ENCODE peak calls at places on chromosomes 6 and 20, in four cellular contexts. L, T, N and W are unnamed samples.

GRCh38 chr6:82980086-82980485 is 85.6 kb downstream of the UBE3D start:
- DNase-seq in L (no peak), T (no peak), N (no peak), W (no peak)

GRCh38 chr20:21623074-21623780 is 82.2 kb upstream of the PAX1 start:
- DNase-seq in L (no peak), T (no peak), N (no peak), W (no peak)

GRCh38 chr20:51327251-51327841 is 215.2 kb downstream of the NFATC2 start:
- DNase-seq in L (no peak), T (no peak), N (no peak), W (no peak)

GRCh38 chr6:10395946-10396577 is 18.8 kb downstream of the TFAP2A start:
- DNase-seq in L (no peak), T (no peak), N (no peak), W (no peak)

GRCh38 chr6:45388328-45388727 is 10.6 kb upstream of the SUPT3H start:
- DNase-seq in L (no peak), T (no peak), N (no peak), W (no peak)

GRCh38 chr6:53192590-53193232 is 44.1 kb upstream of the GCM1 start:
- DNase-seq in L (no peak), T (no peak), N (no peak), W (peak)

GRCh38 chr20:62809530-62810428 is 5.1 kb downstream of the OGFR start:
- DNase-seq in L (no peak), T (no peak), N (no peak), W (no peak)

GRCh38 chr6:11207199-11207968 is 25.1 kb downstream of the NEDD9 start:
- DNase-seq in L (peak), T (no peak), N (peak), W (peak)

GRCh38 chr6:87155920-87156600 is 695 bp downstream of the ZNF292 start:
- DNase-seq in L (no peak), T (no peak), N (peak), W (peak)

GRCh38 chr20:61303675-61304074 is 51.6 kb downstream of the CDH4 start:
- DNase-seq in L (no peak), T (no peak), N (no peak), W (no peak)

GRCh38 chr20:48808382-48809034 is 19.3 kb downstream of the PREX1 start:
- DNase-seq in L (no peak), T (no peak), N (no peak), W (no peak)

GRCh38 chr20:64116541-64117423 is 9.4 kb upstream of the NPBWR2 start:
- DNase-seq in L (no peak), T (no peak), N (no peak), W (no peak)

GRCh38 chr20:64258071-64258823 is 2.7 kb downstream of the PCMTD2 start:
- DNase-seq in L (no peak), T (no peak), N (no peak), W (no peak)

GRCh38 chr6:130434174-130434873 is 68.5 kb downstream of the TMEM200A start:
- DNase-seq in L (peak), T (no peak), N (no peak), W (no peak)

GRCh38 chr6:116575227-116575626 is 3.9 kb downstream of the RWDD1 start:
- DNase-seq in L (no peak), T (no peak), N (no peak), W (no peak)

GRCh38 chr6:148427333-148427732 is 84.7 kb downstream of the SASH1 start:
- DNase-seq in L (no peak), T (no peak), N (no peak), W (no peak)

GRCh38 chr6:121549741-121550140 is 114.3 kb downstream of the GJA1 start:
- DNase-seq in L (no peak), T (no peak), N (no peak), W (peak)

GRCh38 chr6:169991031-169991390 is 239.6 kb downstream of the ERMARD start:
- DNase-seq in L (no peak), T (no peak), N (no peak), W (no peak)

GRCh38 chr6:106082735-106083398 is 3.3 kb upstream of the PRDM1 start:
- DNase-seq in L (no peak), T (no peak), N (no peak), W (no peak)

GRCh38 chr20:53901064-53901463 is 169.3 kb downstream of the BCAS1 start:
- DNase-seq in L (no peak), T (no peak), N (no peak), W (no peak)
- TF ChIP-seq JUND in L (no peak), T (no peak), N (no peak), W (no peak)

DNA sequence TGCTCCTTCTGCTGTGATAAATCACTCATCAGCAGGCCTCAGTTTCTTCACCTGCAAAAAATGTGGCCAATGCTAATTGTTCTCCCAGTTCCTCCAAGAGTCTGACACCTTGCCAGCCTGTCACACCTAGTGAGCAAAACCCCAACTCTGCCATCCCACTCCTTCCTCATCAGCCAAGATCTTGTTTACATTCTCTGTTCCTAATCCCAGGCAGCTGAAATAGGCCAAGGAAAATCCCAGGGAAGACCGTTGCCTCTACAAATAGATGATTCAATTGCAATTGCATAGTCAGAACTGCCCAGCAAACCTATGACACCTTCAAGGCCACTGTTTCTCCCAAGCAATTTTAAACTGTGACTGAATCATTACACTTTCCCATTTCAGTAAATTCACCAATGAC is 78.7 kb downstream of the GMDS start:
- DNase-seq in L (no peak), T (no peak), N (no peak), W (peak)
- TF ChIP-seq JUND in L (no peak), T (no peak), N (no peak), W (no peak)

GRCh38 chr20:25696384-25697131 is at the start of gene ZNF337:
- DNase-seq in L (peak), T (peak), N (peak), W (peak)

GRCh38 chr20:25697132-25697446 is 436 bp upstream of the ZNF337 start:
- DNase-seq in L (no peak), T (no peak), N (no peak), W (no peak)

GRCh38 chr20:25692499-25692898 is 4.2 kb downstream of the ZNF337 start:
- DNase-seq in L (no peak), T (no peak), N (no peak), W (no peak)

GRCh38 chr20:25699914-25700313 is 3.3 kb upstream of the ZNF337 start:
- DNase-seq in L (no peak), T (no peak), N (no peak), W (no peak)

DNA sequence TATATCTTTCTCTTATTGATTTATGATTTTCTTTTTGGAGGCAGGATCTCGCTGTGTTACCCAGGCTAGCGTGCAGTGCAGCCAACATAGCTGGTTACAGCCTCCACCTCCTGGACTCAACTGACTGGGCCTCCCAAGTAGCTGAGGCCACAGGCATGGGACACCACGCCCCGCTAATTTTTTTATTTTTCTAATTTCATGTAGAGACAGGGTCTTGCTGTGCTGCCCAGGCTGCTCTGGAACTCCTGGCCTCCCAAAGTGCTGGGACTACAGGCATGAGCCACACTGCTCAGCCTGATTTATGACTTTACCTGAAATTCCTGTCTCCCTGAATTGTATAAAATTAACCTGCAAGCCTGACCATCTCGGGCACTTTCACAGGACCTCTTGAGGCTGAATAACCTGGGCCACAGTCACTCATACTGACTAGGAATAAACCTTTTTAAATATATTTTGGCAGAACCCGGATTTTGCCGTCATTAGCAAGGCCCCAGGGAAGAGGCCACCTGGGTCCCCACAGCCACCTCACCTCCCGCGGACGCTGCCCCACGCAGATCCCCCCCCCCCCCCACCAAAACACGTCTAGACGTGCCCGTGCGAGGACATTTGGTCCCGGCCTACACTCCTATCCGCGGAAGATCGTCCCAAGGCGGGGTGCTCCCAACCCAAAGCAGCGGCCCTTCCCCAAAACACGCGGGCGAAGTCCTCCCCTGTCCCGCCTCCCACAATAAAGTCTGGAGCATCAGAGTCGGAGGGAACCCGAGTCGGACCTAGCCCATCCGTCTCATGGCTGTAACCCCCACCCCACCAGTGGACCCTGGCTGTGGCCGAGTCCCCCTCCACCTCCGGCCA is 895 bp downstream of the ZNF337 start:
- DNase-seq in L (no peak), T (no peak), N (no peak), W (peak)
- TF ChIP-seq JUND in L (no peak), T (no peak), N (no peak), W (no peak)

DNA sequence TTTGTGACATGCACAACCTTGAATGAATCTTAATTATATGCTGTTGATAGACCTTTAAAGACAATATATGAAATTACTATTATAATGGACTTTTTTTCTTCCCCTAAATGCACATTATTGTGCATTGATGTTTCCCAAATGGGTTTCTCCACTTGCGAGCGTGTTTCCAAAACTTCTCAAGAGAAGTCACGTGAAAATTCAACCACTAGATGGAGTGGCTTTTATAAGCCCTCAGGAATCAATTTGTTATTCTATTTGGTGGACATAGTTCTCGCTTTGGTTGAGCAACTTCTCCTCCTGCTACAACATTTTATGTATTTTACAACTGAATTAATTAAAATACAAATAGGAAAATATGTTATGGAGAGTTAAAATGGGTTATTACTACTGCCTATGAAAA is 9.0 kb downstream of the CNR1 start:
- DNase-seq in L (no peak), T (no peak), N (no peak), W (no peak)
- TF ChIP-seq JUND in L (no peak), T (no peak), N (no peak), W (no peak)

GRCh38 chr6:139888691-139889122 is 514.3 kb upstream of the CITED2 start:
- DNase-seq in L (no peak), T (peak), N (no peak), W (no peak)
- TF ChIP-seq JUND in L (no peak), T (no peak), N (no peak), W (no peak)

GRCh38 chr6:68226460-68226859 is 408.6 kb upstream of the ADGRB3 start:
- DNase-seq in L (no peak), T (no peak), N (no peak), W (peak)
- TF ChIP-seq JUND in L (no peak), T (no peak), N (no peak), W (no peak)